ENCODE peak calls at places on chromosomes 13 and 19, in five cellular contexts. Y is GOT3; O is hippocampal formation; W is stimulated activated CD8-positive, alpha-beta memory T cell treated with anti-CD3 and anti-CD28 coated beads, Interleukin-12 subunit alpha, Interleukin-12 subunit beta, amount 100 ng/mL, for 1 hour; V is endothelial cell. K is an unnamed sample.

GRCh38 chr19:18428173-18428836 is 9.1 kb downstream of the SSBP4 start:
- DNase-seq in Y (no peak), O (no peak), W (no peak), V (no peak), K (no peak)

GRCh38 chr19:48218964-48219363 is 36.7 kb downstream of the CARD8 start:
- DNase-seq in Y (no peak), O (no peak), W (no peak), V (no peak), K (no peak)

GRCh38 chr13:71517004-71517403 is 350.0 kb downstream of the DACH1 start:
- DNase-seq in Y (no peak), O (no peak), W (no peak), V (no peak), K (no peak)

GRCh38 chr13:51783432-51784094 is 20.4 kb downstream of the DHRS12 start:
- DNase-seq in Y (no peak), O (no peak), W (no peak), V (no peak), K (no peak)

GRCh38 chr13:59441596-59442280 is 722.0 kb downstream of the DIAPH3 start:
- DNase-seq in Y (no peak), O (no peak), W (no peak), V (no peak), K (no peak)

GRCh38 chr19:54552913-54553310 is 20.7 kb upstream of the LILRA2 start:
- DNase-seq in Y (no peak), O (no peak), W (no peak), V (no peak), K (no peak)

GRCh38 chr13:79589605-79590511 is 108.9 kb downstream of the NDFIP2 start:
- DNase-seq in Y (no peak), O (no peak), W (no peak), V (no peak), K (no peak)

GRCh38 chr13:105814219-105814901 is 721.1 kb downstream of the EFNB2 start:
- DNase-seq in Y (no peak), O (no peak), W (no peak), V (no peak), K (no peak)

GRCh38 chr13:50494110-50494509 is 349.4 kb downstream of the DLEU7 start:
- DNase-seq in Y (no peak), O (no peak), W (no peak), V (no peak), K (no peak)

GRCh38 chr13:20980420-20980819 is 77.9 kb upstream of the XPO4 start:
- DNase-seq in Y (no peak), O (no peak), W (no peak), V (no peak), K (no peak)

GRCh38 chr19:18007939-18008673 is at the start of gene ARRDC2:
- DNase-seq in Y (peak), O (peak), W (peak), V (peak), K (peak)

GRCh38 chr19:3968556-3969434 is 2.1 kb downstream of the DAPK3 start:
- DNase-seq in Y (peak), O (no peak), W (no peak), V (peak), K (peak)

GRCh38 chr13:20980899-20981298 is 78.4 kb upstream of the XPO4 start:
- DNase-seq in Y (no peak), O (no peak), W (no peak), V (no peak), K (no peak)

GRCh38 chr13:112835796-112836195 is 133.2 kb upstream of the MCF2L start:
- DNase-seq in Y (no peak), O (no peak), W (no peak), V (no peak), K (no peak)

GRCh38 chr19:17294051-17294891 is 9.0 kb downstream of the ABHD8 start:
- DNase-seq in Y (no peak), O (no peak), W (no peak), V (peak), K (no peak)

GRCh38 chr13:42876810-42877550 is 95.6 kb downstream of the FAM216B start:
- DNase-seq in Y (no peak), O (no peak), W (no peak), V (no peak), K (no peak)